ENCODE peak calls at places on chromosomes 12 and 14, in five cellular contexts. One of them, this sample, is unnamed. For H3K4me1, the result is how much of the 10 kb centered on the place peaks cover.

GRCh38 chr12:51847830-51848727 is at the start of gene FIGNL2:
- DNase-seq in stomach: no peak
- DNase-seq in Panc1: no peak
- DNase-seq in SK-N-SH: peak
- DNase-seq in transverse colon: no peak
- DNase-seq in this sample: no peak

GRCh38 chr12:38919191-38919590 is 13.8 kb upstream of the CPNE8 start:
- DNase-seq in stomach: no peak
- DNase-seq in Panc1: no peak
- DNase-seq in SK-N-SH: no peak
- DNase-seq in transverse colon: no peak
- DNase-seq in this sample: no peak

GRCh38 chr12:57242691-57243454 is 8.1 kb downstream of the STAC3 start:
- DNase-seq in stomach: peak
- DNase-seq in Panc1: no peak
- DNase-seq in SK-N-SH: peak
- DNase-seq in transverse colon: peak
- DNase-seq in this sample: peak

GRCh38 chr12:39006286-39006685 is 100.9 kb upstream of the CPNE8 start:
- DNase-seq in stomach: no peak
- DNase-seq in Panc1: no peak
- DNase-seq in SK-N-SH: no peak
- DNase-seq in transverse colon: no peak
- DNase-seq in this sample: no peak

GRCh38 chr14:23568600-23569310 is 1.2 kb upstream of the AP1G2 start:
- DNase-seq in stomach: no peak
- DNase-seq in Panc1: no peak
- DNase-seq in SK-N-SH: peak
- DNase-seq in transverse colon: no peak
- DNase-seq in this sample: no peak

GRCh38 chr12:65956056-65956738 is 131.9 kb downstream of the HMGA2 start:
- DNase-seq in stomach: no peak
- DNase-seq in Panc1: no peak
- DNase-seq in SK-N-SH: no peak
- DNase-seq in transverse colon: no peak
- DNase-seq in this sample: no peak

GRCh38 chr12:32837974-32838373 is 58.6 kb downstream of the PKP2 start:
- DNase-seq in stomach: no peak
- DNase-seq in Panc1: no peak
- DNase-seq in SK-N-SH: no peak
- DNase-seq in transverse colon: no peak
- DNase-seq in this sample: no peak

GRCh38 chr12:131370791-131371579 is 339.9 kb upstream of the SFSWAP start:
- DNase-seq in stomach: no peak
- DNase-seq in Panc1: no peak
- DNase-seq in SK-N-SH: no peak
- DNase-seq in transverse colon: no peak
- DNase-seq in this sample: no peak

GRCh38 chr12:121849660-121850059 is 9.0 kb downstream of the HPD start:
- DNase-seq in stomach: no peak
- DNase-seq in Panc1: no peak
- DNase-seq in SK-N-SH: no peak
- DNase-seq in transverse colon: no peak
- DNase-seq in this sample: no peak

GRCh38 chr12:124536613-124537012 is 30.8 kb downstream of the NCOR2 start:
- DNase-seq in stomach: no peak
- DNase-seq in Panc1: no peak
- DNase-seq in SK-N-SH: no peak
- DNase-seq in transverse colon: no peak
- DNase-seq in this sample: no peak

GRCh38 chr12:104303538-104304151 is at the start of gene EID3:
- DNase-seq in stomach: peak
- DNase-seq in Panc1: no peak
- DNase-seq in SK-N-SH: peak
- DNase-seq in transverse colon: peak
- DNase-seq in this sample: peak

GRCh38 chr12:64893961-64894360 is 69.5 kb downstream of the TBC1D30 start:
- DNase-seq in stomach: no peak
- DNase-seq in Panc1: peak
- DNase-seq in SK-N-SH: no peak
- DNase-seq in transverse colon: no peak
- DNase-seq in this sample: no peak

DNA sequence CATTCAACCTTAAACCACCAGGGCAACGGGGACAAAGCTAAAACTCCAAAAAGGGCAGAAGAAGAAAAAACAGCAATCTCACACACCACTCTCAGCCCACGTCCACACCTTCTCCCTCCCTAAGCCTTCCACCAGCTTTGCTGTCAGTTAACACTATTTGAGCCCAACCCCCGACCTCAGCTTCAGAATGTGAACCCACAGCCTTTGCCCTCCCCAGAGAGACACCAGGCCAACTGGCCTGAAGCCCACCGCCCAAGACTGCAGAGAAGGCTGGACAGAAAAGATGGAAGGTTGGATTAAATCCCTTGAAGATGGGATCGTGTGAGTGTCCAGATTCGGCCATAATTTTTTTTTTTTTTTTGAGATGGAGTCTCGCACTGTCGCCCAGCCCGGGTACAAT is 22.4 kb downstream of the IRF2BPL start:
- DNase-seq in stomach: no peak
- DNase-seq in Panc1: no peak
- DNase-seq in SK-N-SH: no peak
- DNase-seq in transverse colon: no peak
- DNase-seq in this sample: no peak
- H3K4me1 ChIP-seq in stomach: half or more
- H3K4me1 ChIP-seq in Panc1: under half
- H3K4me1 ChIP-seq in SK-N-SH: under half
- H3K4me1 ChIP-seq in transverse colon: under half
- H3K4me1 ChIP-seq in this sample: under half

GRCh38 chr12:132500137-132500855 is 10.3 kb downstream of the FBRSL1 start:
- DNase-seq in stomach: no peak
- DNase-seq in Panc1: no peak
- DNase-seq in SK-N-SH: no peak
- DNase-seq in transverse colon: no peak
- DNase-seq in this sample: no peak

GRCh38 chr12:132502149-132502881 is 12.4 kb downstream of the FBRSL1 start:
- DNase-seq in stomach: no peak
- DNase-seq in Panc1: no peak
- DNase-seq in SK-N-SH: peak
- DNase-seq in transverse colon: no peak
- DNase-seq in this sample: no peak

GRCh38 chr12:132500856-132501180 is 10.9 kb downstream of the FBRSL1 start:
- DNase-seq in stomach: no peak
- DNase-seq in Panc1: no peak
- DNase-seq in SK-N-SH: no peak
- DNase-seq in transverse colon: no peak
- DNase-seq in this sample: no peak

GRCh38 chr12:132502882-132503193 is 12.9 kb downstream of the FBRSL1 start:
- DNase-seq in stomach: no peak
- DNase-seq in Panc1: no peak
- DNase-seq in SK-N-SH: no peak
- DNase-seq in transverse colon: no peak
- DNase-seq in this sample: no peak

DNA sequence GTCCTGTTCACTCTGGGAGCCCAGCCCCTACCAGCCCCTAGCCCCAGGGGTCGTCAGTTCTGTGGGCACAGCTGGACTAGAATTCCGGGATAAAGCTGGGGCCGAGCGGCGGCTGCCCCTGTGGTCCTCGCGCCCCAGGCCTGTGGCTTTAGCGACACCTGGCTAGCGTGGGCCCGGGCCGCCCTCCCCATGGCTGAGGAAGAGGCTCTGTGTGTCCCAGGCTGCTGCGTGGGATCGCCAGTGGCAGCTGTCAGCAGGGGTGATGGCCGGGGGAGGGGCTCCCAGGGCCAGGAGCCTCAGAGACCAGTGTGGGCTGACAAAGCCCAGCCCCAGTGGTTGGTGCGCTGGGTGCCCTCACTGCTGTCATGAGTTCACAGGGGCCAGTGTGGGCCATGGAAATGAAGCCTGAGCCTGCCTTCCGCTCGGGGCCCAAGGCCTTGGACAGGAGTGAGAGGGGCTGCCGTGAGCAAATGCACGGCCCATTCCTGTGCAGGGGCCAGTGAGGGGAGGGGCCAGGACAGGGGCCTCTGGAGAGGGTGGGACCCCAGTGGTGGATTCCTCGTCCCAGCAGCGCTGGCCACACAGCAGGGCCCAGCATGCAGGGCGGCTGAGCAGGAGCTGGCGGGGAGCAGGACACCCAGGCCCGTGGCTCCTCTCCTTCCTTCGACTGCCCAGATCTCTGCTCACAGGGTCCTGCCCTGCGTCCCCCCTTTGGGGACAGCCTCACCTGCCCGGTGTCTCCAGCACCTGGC is 11.4 kb downstream of the FBRSL1 start:
- DNase-seq in stomach: no peak
- DNase-seq in Panc1: no peak
- DNase-seq in SK-N-SH: no peak
- DNase-seq in transverse colon: no peak
- DNase-seq in this sample: no peak
- TF ChIP-seq POLR2AphosphoS5 in stomach: no peak
- TF ChIP-seq POLR2AphosphoS5 in Panc1: no peak
- TF ChIP-seq POLR2AphosphoS5 in SK-N-SH: no peak
- TF ChIP-seq POLR2AphosphoS5 in transverse colon: no peak
- TF ChIP-seq POLR2AphosphoS5 in this sample: no peak

DNA sequence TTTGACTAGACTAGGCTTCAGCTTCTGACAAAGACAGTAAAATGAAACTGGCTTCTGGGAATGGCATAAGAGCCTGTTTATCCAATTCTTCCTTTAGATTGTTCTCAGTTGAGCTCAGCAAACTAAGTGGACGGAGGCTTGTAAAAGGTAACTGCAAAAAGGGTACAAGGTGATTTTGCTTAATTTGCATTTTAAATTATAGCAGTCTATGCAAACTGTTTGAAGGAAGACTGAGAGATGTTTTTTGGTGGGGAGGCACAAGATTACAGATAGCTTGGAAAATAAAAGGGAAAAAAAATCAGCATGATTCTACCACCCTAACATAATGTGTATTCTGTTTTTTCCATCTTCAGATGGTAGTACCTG is 5.0 kb downstream of the SUSD6 start:
- DNase-seq in stomach: no peak
- DNase-seq in Panc1: no peak
- DNase-seq in SK-N-SH: no peak
- DNase-seq in transverse colon: no peak
- DNase-seq in this sample: no peak
- H3K4me1 ChIP-seq in stomach: half or more
- H3K4me1 ChIP-seq in Panc1: under half
- H3K4me1 ChIP-seq in SK-N-SH: under half
- H3K4me1 ChIP-seq in transverse colon: half or more
- H3K4me1 ChIP-seq in this sample: under half

DNA sequence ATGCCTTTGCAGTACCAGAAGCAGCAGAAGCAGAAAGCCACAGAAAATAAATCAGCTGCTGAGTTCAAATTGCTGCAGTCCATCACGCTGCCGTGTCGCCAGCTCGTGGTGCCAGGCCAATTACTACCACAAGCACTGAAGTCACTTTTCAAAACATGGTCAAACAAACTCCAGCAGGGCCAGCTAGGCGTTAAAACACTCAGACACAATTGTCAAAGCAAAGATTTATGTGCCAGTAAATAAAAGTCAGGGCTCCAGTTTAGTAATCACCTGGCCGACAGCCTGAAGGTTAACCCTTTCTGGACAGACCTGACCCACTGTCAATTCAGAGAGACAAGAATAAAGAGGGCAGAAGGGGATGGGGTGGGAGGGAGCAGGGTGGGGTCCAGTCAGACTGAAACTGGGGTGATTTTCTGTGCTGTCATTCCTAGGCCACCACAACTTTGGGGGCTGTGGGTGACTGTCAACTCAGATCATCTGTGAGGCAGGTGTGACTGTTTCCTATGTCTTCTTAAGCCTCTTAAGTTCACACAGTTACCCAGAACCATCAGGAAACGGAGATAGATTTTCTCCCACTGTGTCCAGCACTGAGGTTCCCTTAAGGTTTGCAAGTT is 109.9 kb upstream of the FUT8 start:
- DNase-seq in stomach: peak
- DNase-seq in Panc1: no peak
- DNase-seq in SK-N-SH: no peak
- DNase-seq in transverse colon: peak
- DNase-seq in this sample: no peak
- TF ChIP-seq POLR2AphosphoS5 in stomach: no peak
- TF ChIP-seq POLR2AphosphoS5 in Panc1: no peak
- TF ChIP-seq POLR2AphosphoS5 in SK-N-SH: no peak
- TF ChIP-seq POLR2AphosphoS5 in transverse colon: no peak
- TF ChIP-seq POLR2AphosphoS5 in this sample: no peak

GRCh38 chr12:92158711-92159534 is 13.3 kb upstream of the BTG1 start:
- DNase-seq in stomach: no peak
- DNase-seq in Panc1: no peak
- DNase-seq in SK-N-SH: no peak
- DNase-seq in transverse colon: no peak
- DNase-seq in this sample: no peak

GRCh38 chr12:92156704-92157395 is 11.2 kb upstream of the BTG1 start:
- DNase-seq in stomach: no peak
- DNase-seq in Panc1: no peak
- DNase-seq in SK-N-SH: no peak
- DNase-seq in transverse colon: no peak
- DNase-seq in this sample: no peak

GRCh38 chr12:92151916-92152315 is 6.3 kb upstream of the BTG1 start:
- DNase-seq in stomach: no peak
- DNase-seq in Panc1: no peak
- DNase-seq in SK-N-SH: no peak
- DNase-seq in transverse colon: no peak
- DNase-seq in this sample: no peak

GRCh38 chr12:92156139-92156538 is 10.5 kb upstream of the BTG1 start:
- DNase-seq in stomach: no peak
- DNase-seq in Panc1: no peak
- DNase-seq in SK-N-SH: no peak
- DNase-seq in transverse colon: no peak
- DNase-seq in this sample: no peak

DNA sequence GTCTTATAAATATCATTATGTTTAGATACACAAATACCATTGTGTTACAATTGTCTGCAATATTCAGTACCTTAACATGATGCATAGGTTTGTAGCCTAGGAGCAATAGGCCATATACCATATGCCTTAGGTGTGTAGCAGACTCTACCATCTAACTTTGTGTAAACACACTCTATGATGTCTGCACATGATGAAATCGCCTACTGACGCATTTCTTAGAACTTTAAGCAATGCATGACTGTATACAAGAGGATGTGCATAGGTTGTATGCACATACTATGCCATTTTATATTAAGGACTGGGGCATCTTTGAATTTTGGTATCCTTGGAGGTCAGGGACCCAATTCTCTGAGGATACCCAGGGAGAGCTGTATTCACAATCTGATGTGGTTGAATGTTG is 10.1 kb upstream of the BTG1 start:
- DNase-seq in stomach: no peak
- DNase-seq in Panc1: no peak
- DNase-seq in SK-N-SH: no peak
- DNase-seq in transverse colon: no peak
- DNase-seq in this sample: no peak
- H3K4me1 ChIP-seq in stomach: under half
- H3K4me1 ChIP-seq in Panc1: under half
- H3K4me1 ChIP-seq in SK-N-SH: under half
- H3K4me1 ChIP-seq in transverse colon: under half
- H3K4me1 ChIP-seq in this sample: under half

GRCh38 chr12:53044052-53044581 is 5.7 kb upstream of the TNS2 start:
- DNase-seq in stomach: no peak
- DNase-seq in Panc1: no peak
- DNase-seq in SK-N-SH: peak
- DNase-seq in transverse colon: no peak
- DNase-seq in this sample: peak
- TF ChIP-seq POLR2AphosphoS5 in stomach: no peak
- TF ChIP-seq POLR2AphosphoS5 in Panc1: peak
- TF ChIP-seq POLR2AphosphoS5 in SK-N-SH: no peak
- TF ChIP-seq POLR2AphosphoS5 in transverse colon: no peak
- TF ChIP-seq POLR2AphosphoS5 in this sample: no peak

GRCh38 chr12:122965851-122966742 is at the start of gene ABCB9:
- DNase-seq in stomach: peak
- DNase-seq in Panc1: no peak
- DNase-seq in SK-N-SH: peak
- DNase-seq in transverse colon: peak
- DNase-seq in this sample: peak
- H3K4me1 ChIP-seq in stomach: half or more
- H3K4me1 ChIP-seq in Panc1: under half
- H3K4me1 ChIP-seq in SK-N-SH: under half
- H3K4me1 ChIP-seq in transverse colon: under half
- H3K4me1 ChIP-seq in this sample: under half

This sample was measured in breast epithelium.